ENCODE peak calls at places on chromosomes 4 and X, in ten cellular contexts. One of them, this sample, is unnamed. For H3K27me3, the result is how much of the 10 kb centered on the place peaks cover.

GRCh38 chrX:24149346-24150050 is at the start of gene ZFX:
- DNase-seq in left ventricle myocardium inferior: peak
- DNase-seq in tibial nerve: peak
- DNase-seq in body of pancreas: peak
- DNase-seq in CD8-positive, alpha-beta T cell: peak
- DNase-seq in left lung: peak
- DNase-seq in uterus: peak
- DNase-seq in IMR-90: peak
- DNase-seq in neural progenitor cell: peak
- DNase-seq in esophagus muscularis mucosa: no peak
- DNase-seq in this sample: peak

GRCh38 chr4:186725422-186726149 is 1.9 kb upstream of the FAT1 start:
- DNase-seq in left ventricle myocardium inferior: peak
- DNase-seq in tibial nerve: peak
- DNase-seq in body of pancreas: peak
- DNase-seq in CD8-positive, alpha-beta T cell: no peak
- DNase-seq in left lung: peak
- DNase-seq in uterus: peak
- DNase-seq in IMR-90: peak
- DNase-seq in neural progenitor cell: peak
- DNase-seq in esophagus muscularis mucosa: peak
- DNase-seq in this sample: peak

GRCh38 chr4:99447079-99447478 is 11.9 kb upstream of the ADH7 start:
- DNase-seq in left ventricle myocardium inferior: no peak
- DNase-seq in tibial nerve: no peak
- DNase-seq in body of pancreas: peak
- DNase-seq in CD8-positive, alpha-beta T cell: no peak
- DNase-seq in left lung: no peak
- DNase-seq in uterus: no peak
- DNase-seq in IMR-90: peak
- DNase-seq in neural progenitor cell: peak
- DNase-seq in esophagus muscularis mucosa: no peak
- DNase-seq in this sample: no peak

GRCh38 chr4:101102114-101102752 is 245.1 kb downstream of the PPP3CA start:
- DNase-seq in left ventricle myocardium inferior: peak
- DNase-seq in tibial nerve: peak
- DNase-seq in body of pancreas: peak
- DNase-seq in CD8-positive, alpha-beta T cell: no peak
- DNase-seq in left lung: no peak
- DNase-seq in uterus: peak
- DNase-seq in IMR-90: peak
- DNase-seq in neural progenitor cell: no peak
- DNase-seq in esophagus muscularis mucosa: no peak
- DNase-seq in this sample: peak

GRCh38 chr4:79588679-79589078 is 180.7 kb upstream of the GK2 start:
- DNase-seq in left ventricle myocardium inferior: no peak
- DNase-seq in tibial nerve: no peak
- DNase-seq in body of pancreas: no peak
- DNase-seq in CD8-positive, alpha-beta T cell: no peak
- DNase-seq in left lung: no peak
- DNase-seq in uterus: no peak
- DNase-seq in IMR-90: peak
- DNase-seq in neural progenitor cell: no peak
- DNase-seq in esophagus muscularis mucosa: no peak
- DNase-seq in this sample: no peak

GRCh38 chrX:43679778-43680177 is 23.7 kb downstream of the MAOA start:
- DNase-seq in left ventricle myocardium inferior: no peak
- DNase-seq in tibial nerve: no peak
- DNase-seq in body of pancreas: peak
- DNase-seq in CD8-positive, alpha-beta T cell: no peak
- DNase-seq in left lung: no peak
- DNase-seq in uterus: no peak
- DNase-seq in IMR-90: no peak
- DNase-seq in neural progenitor cell: no peak
- DNase-seq in esophagus muscularis mucosa: no peak
- DNase-seq in this sample: no peak

GRCh38 chr4:153792893-153793227 is 4.0 kb upstream of the SFRP2 start:
- DNase-seq in left ventricle myocardium inferior: no peak
- DNase-seq in tibial nerve: no peak
- DNase-seq in body of pancreas: no peak
- DNase-seq in CD8-positive, alpha-beta T cell: no peak
- DNase-seq in left lung: no peak
- DNase-seq in uterus: no peak
- DNase-seq in IMR-90: no peak
- DNase-seq in neural progenitor cell: peak
- DNase-seq in esophagus muscularis mucosa: no peak
- DNase-seq in this sample: no peak

GRCh38 chrX:30893206-30893605 is 4.2 kb upstream of the TAB3 start:
- DNase-seq in left ventricle myocardium inferior: no peak
- DNase-seq in tibial nerve: no peak
- DNase-seq in body of pancreas: peak
- DNase-seq in CD8-positive, alpha-beta T cell: no peak
- DNase-seq in left lung: no peak
- DNase-seq in uterus: no peak
- DNase-seq in IMR-90: no peak
- DNase-seq in neural progenitor cell: no peak
- DNase-seq in esophagus muscularis mucosa: no peak
- DNase-seq in this sample: no peak

GRCh38 chr4:30821891-30822612 is 101.9 kb downstream of the PCDH7 start:
- DNase-seq in left ventricle myocardium inferior: no peak
- DNase-seq in tibial nerve: no peak
- DNase-seq in body of pancreas: no peak
- DNase-seq in CD8-positive, alpha-beta T cell: no peak
- DNase-seq in left lung: no peak
- DNase-seq in uterus: no peak
- DNase-seq in IMR-90: peak
- DNase-seq in neural progenitor cell: no peak
- DNase-seq in esophagus muscularis mucosa: no peak
- DNase-seq in this sample: no peak

GRCh38 chrX:51395807-51396728 is 63.4 kb downstream of the NUDT10 start:
- DNase-seq in left ventricle myocardium inferior: no peak
- DNase-seq in tibial nerve: no peak
- DNase-seq in body of pancreas: peak
- DNase-seq in CD8-positive, alpha-beta T cell: peak
- DNase-seq in left lung: peak
- DNase-seq in uterus: peak
- DNase-seq in IMR-90: no peak
- DNase-seq in neural progenitor cell: no peak
- DNase-seq in esophagus muscularis mucosa: no peak
- DNase-seq in this sample: no peak

GRCh38 chr4:109921384-109921808 is 8.7 kb downstream of the EGF start:
- DNase-seq in left ventricle myocardium inferior: no peak
- DNase-seq in tibial nerve: no peak
- DNase-seq in body of pancreas: peak
- DNase-seq in CD8-positive, alpha-beta T cell: no peak
- DNase-seq in left lung: no peak
- DNase-seq in uterus: no peak
- DNase-seq in IMR-90: peak
- DNase-seq in neural progenitor cell: peak
- DNase-seq in esophagus muscularis mucosa: no peak
- DNase-seq in this sample: no peak

GRCh38 chr4:108355523-108356208 is 186.9 kb upstream of the LEF1 start:
- DNase-seq in left ventricle myocardium inferior: no peak
- DNase-seq in tibial nerve: no peak
- DNase-seq in body of pancreas: no peak
- DNase-seq in CD8-positive, alpha-beta T cell: peak
- DNase-seq in left lung: no peak
- DNase-seq in uterus: no peak
- DNase-seq in IMR-90: no peak
- DNase-seq in neural progenitor cell: no peak
- DNase-seq in esophagus muscularis mucosa: no peak
- DNase-seq in this sample: no peak

GRCh38 chrX:74450803-74451449 is 29.6 kb downstream of the SLC16A2 start:
- DNase-seq in left ventricle myocardium inferior: no peak
- DNase-seq in tibial nerve: no peak
- DNase-seq in body of pancreas: no peak
- DNase-seq in CD8-positive, alpha-beta T cell: no peak
- DNase-seq in left lung: no peak
- DNase-seq in uterus: no peak
- DNase-seq in IMR-90: peak
- DNase-seq in neural progenitor cell: no peak
- DNase-seq in esophagus muscularis mucosa: no peak
- DNase-seq in this sample: no peak

GRCh38 chr4:122633211-122633610 is 12.3 kb upstream of the IL21 start:
- DNase-seq in left ventricle myocardium inferior: no peak
- DNase-seq in tibial nerve: no peak
- DNase-seq in body of pancreas: no peak
- DNase-seq in CD8-positive, alpha-beta T cell: no peak
- DNase-seq in left lung: no peak
- DNase-seq in uterus: no peak
- DNase-seq in IMR-90: no peak
- DNase-seq in neural progenitor cell: no peak
- DNase-seq in esophagus muscularis mucosa: no peak
- DNase-seq in this sample: no peak

GRCh38 chr4:142901166-142901662 is 55.1 kb upstream of the INPP4B start:
- DNase-seq in left ventricle myocardium inferior: no peak
- DNase-seq in tibial nerve: no peak
- DNase-seq in body of pancreas: no peak
- DNase-seq in CD8-positive, alpha-beta T cell: no peak
- DNase-seq in left lung: no peak
- DNase-seq in uterus: no peak
- DNase-seq in IMR-90: peak
- DNase-seq in neural progenitor cell: no peak
- DNase-seq in esophagus muscularis mucosa: no peak
- DNase-seq in this sample: no peak

GRCh38 chrX:112424166-112424565 is 255.6 kb downstream of the LHFPL1 start:
- DNase-seq in left ventricle myocardium inferior: no peak
- DNase-seq in tibial nerve: no peak
- DNase-seq in body of pancreas: no peak
- DNase-seq in CD8-positive, alpha-beta T cell: no peak
- DNase-seq in left lung: no peak
- DNase-seq in uterus: no peak
- DNase-seq in IMR-90: no peak
- DNase-seq in neural progenitor cell: no peak
- DNase-seq in esophagus muscularis mucosa: no peak
- DNase-seq in this sample: no peak

GRCh38 chrX:71911023-71911730 is 532 bp downstream of the NHSL2 start:
- DNase-seq in left ventricle myocardium inferior: peak
- DNase-seq in tibial nerve: no peak
- DNase-seq in body of pancreas: no peak
- DNase-seq in CD8-positive, alpha-beta T cell: peak
- DNase-seq in left lung: no peak
- DNase-seq in uterus: peak
- DNase-seq in IMR-90: no peak
- DNase-seq in neural progenitor cell: peak
- DNase-seq in esophagus muscularis mucosa: no peak
- DNase-seq in this sample: no peak
- TF ChIP-seq CTCF in left ventricle myocardium inferior: peak
- TF ChIP-seq CTCF in tibial nerve: peak
- TF ChIP-seq CTCF in body of pancreas: no peak
- TF ChIP-seq CTCF in CD8-positive, alpha-beta T cell: no peak
- TF ChIP-seq CTCF in left lung: no peak
- TF ChIP-seq CTCF in uterus: no peak
- TF ChIP-seq CTCF in IMR-90: no peak
- TF ChIP-seq CTCF in neural progenitor cell: peak
- TF ChIP-seq CTCF in esophagus muscularis mucosa: no peak
- TF ChIP-seq CTCF in this sample: peak

GRCh38 chrX:68894142-68894512 is 65.3 kb downstream of the EFNB1 start:
- DNase-seq in left ventricle myocardium inferior: no peak
- DNase-seq in tibial nerve: no peak
- DNase-seq in body of pancreas: no peak
- DNase-seq in CD8-positive, alpha-beta T cell: no peak
- DNase-seq in left lung: no peak
- DNase-seq in uterus: peak
- DNase-seq in IMR-90: no peak
- DNase-seq in neural progenitor cell: no peak
- DNase-seq in esophagus muscularis mucosa: no peak
- DNase-seq in this sample: peak
- H3K27ac ChIP-seq in left ventricle myocardium inferior: peak
- H3K27ac ChIP-seq in tibial nerve: peak
- H3K27ac ChIP-seq in body of pancreas: no peak
- H3K27ac ChIP-seq in CD8-positive, alpha-beta T cell: no peak
- H3K27ac ChIP-seq in left lung: peak
- H3K27ac ChIP-seq in uterus: peak
- H3K27ac ChIP-seq in IMR-90: no peak
- H3K27ac ChIP-seq in neural progenitor cell: no peak
- H3K27ac ChIP-seq in esophagus muscularis mucosa: peak
- H3K27ac ChIP-seq in this sample: peak

DNA sequence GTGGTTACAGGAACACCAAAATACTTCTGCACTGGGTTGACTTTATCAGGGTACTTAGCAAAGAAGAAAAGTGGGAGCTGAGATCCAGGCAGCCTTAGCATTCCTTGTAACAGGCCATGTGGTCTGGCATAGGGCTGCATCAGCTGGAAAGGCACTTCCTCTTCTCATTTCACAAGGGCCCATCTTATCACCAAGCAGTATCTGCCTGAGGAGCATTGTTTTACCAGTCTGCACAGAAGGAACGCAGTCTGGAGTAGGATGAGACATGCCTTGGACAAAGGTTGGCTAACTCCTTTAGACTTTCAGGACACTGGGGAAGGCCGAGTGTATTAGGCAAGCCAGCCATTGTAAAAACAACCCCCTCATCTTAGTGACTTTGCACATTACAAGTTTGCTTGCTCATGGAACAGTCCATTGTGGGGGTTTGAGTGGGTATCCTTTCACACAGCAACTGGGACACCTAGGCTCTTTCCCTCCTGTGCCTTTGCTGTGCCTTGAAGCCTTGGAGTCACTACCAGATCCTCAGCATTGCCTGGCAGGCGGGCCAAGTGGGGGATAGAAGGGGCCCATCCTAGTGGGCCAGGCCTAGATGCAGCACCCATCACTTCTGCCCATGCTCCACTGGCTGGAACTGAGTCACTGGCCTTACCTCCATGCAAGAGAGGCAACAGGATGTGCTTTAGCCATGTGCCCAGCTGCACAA is 4.6 kb downstream of the SUV39H1 start:
- DNase-seq in left ventricle myocardium inferior: no peak
- DNase-seq in tibial nerve: no peak
- DNase-seq in body of pancreas: no peak
- DNase-seq in CD8-positive, alpha-beta T cell: no peak
- DNase-seq in left lung: no peak
- DNase-seq in uterus: no peak
- DNase-seq in IMR-90: peak
- DNase-seq in neural progenitor cell: no peak
- DNase-seq in esophagus muscularis mucosa: no peak
- DNase-seq in this sample: no peak
- H3K27me3 ChIP-seq in left ventricle myocardium inferior: under half
- H3K27me3 ChIP-seq in tibial nerve: under half
- H3K27me3 ChIP-seq in body of pancreas: under half
- H3K27me3 ChIP-seq in CD8-positive, alpha-beta T cell: under half
- H3K27me3 ChIP-seq in left lung: under half
- H3K27me3 ChIP-seq in uterus: under half
- H3K27me3 ChIP-seq in IMR-90: under half
- H3K27me3 ChIP-seq in neural progenitor cell: under half
- H3K27me3 ChIP-seq in esophagus muscularis mucosa: under half
- H3K27me3 ChIP-seq in this sample: under half

GRCh38 chrX:128052303-128052702 is at the start of gene ACTRT1:
- DNase-seq in left ventricle myocardium inferior: no peak
- DNase-seq in tibial nerve: no peak
- DNase-seq in body of pancreas: no peak
- DNase-seq in CD8-positive, alpha-beta T cell: no peak
- DNase-seq in left lung: no peak
- DNase-seq in uterus: no peak
- DNase-seq in IMR-90: no peak
- DNase-seq in neural progenitor cell: no peak
- DNase-seq in esophagus muscularis mucosa: no peak
- DNase-seq in this sample: no peak

GRCh38 chrX:128051526-128051925 is 677 bp downstream of the ACTRT1 start:
- DNase-seq in left ventricle myocardium inferior: no peak
- DNase-seq in tibial nerve: no peak
- DNase-seq in body of pancreas: no peak
- DNase-seq in CD8-positive, alpha-beta T cell: no peak
- DNase-seq in left lung: no peak
- DNase-seq in uterus: no peak
- DNase-seq in IMR-90: no peak
- DNase-seq in neural progenitor cell: no peak
- DNase-seq in esophagus muscularis mucosa: no peak
- DNase-seq in this sample: no peak

GRCh38 chrX:128057421-128057820 is 5.2 kb upstream of the ACTRT1 start:
- DNase-seq in left ventricle myocardium inferior: no peak
- DNase-seq in tibial nerve: no peak
- DNase-seq in body of pancreas: no peak
- DNase-seq in CD8-positive, alpha-beta T cell: no peak
- DNase-seq in left lung: no peak
- DNase-seq in uterus: no peak
- DNase-seq in IMR-90: no peak
- DNase-seq in neural progenitor cell: no peak
- DNase-seq in esophagus muscularis mucosa: no peak
- DNase-seq in this sample: no peak
- TF ChIP-seq CTCF in left ventricle myocardium inferior: no peak
- TF ChIP-seq CTCF in tibial nerve: no peak
- TF ChIP-seq CTCF in body of pancreas: no peak
- TF ChIP-seq CTCF in CD8-positive, alpha-beta T cell: no peak
- TF ChIP-seq CTCF in left lung: no peak
- TF ChIP-seq CTCF in uterus: no peak
- TF ChIP-seq CTCF in IMR-90: no peak
- TF ChIP-seq CTCF in neural progenitor cell: no peak
- TF ChIP-seq CTCF in esophagus muscularis mucosa: no peak
- TF ChIP-seq CTCF in this sample: no peak

This sample was measured in psoas muscle.